ENCODE peak calls at places on chromosomes 7 and 10, in nine cellular contexts. One of them, this sample, is unnamed. For H3K4me1, the result is how much of the 10 kb centered on the place peaks cover.

GRCh38 chr7:107622937-107623336 is 37.7 kb upstream of the SLC26A4 start:
- DNase-seq in heart left ventricle: no peak
- DNase-seq in Panc1: no peak
- DNase-seq in body of pancreas: no peak
- DNase-seq in GM23338: no peak
- DNase-seq in suprapubic skin: no peak
- DNase-seq in mammary epithelial cell: no peak
- DNase-seq in tibial artery: no peak
- DNase-seq in breast epithelium: no peak
- DNase-seq in this sample: no peak

GRCh38 chr10:50991496-50992355 is 82.6 kb upstream of the PRKG1 start:
- DNase-seq in heart left ventricle: peak
- DNase-seq in Panc1: no peak
- DNase-seq in body of pancreas: peak
- DNase-seq in GM23338: peak
- DNase-seq in suprapubic skin: peak
- DNase-seq in mammary epithelial cell: no peak
- DNase-seq in tibial artery: peak
- DNase-seq in breast epithelium: peak
- DNase-seq in this sample: no peak

GRCh38 chr7:22723642-22724041 is 3.4 kb upstream of the IL6 start:
- DNase-seq in heart left ventricle: peak
- DNase-seq in Panc1: no peak
- DNase-seq in body of pancreas: peak
- DNase-seq in GM23338: no peak
- DNase-seq in suprapubic skin: no peak
- DNase-seq in mammary epithelial cell: no peak
- DNase-seq in tibial artery: peak
- DNase-seq in breast epithelium: no peak
- DNase-seq in this sample: no peak

GRCh38 chr7:41098402-41098801 is 604.5 kb downstream of the INHBA start:
- DNase-seq in heart left ventricle: no peak
- DNase-seq in Panc1: no peak
- DNase-seq in body of pancreas: no peak
- DNase-seq in GM23338: no peak
- DNase-seq in suprapubic skin: no peak
- DNase-seq in mammary epithelial cell: no peak
- DNase-seq in tibial artery: no peak
- DNase-seq in breast epithelium: no peak
- DNase-seq in this sample: no peak

GRCh38 chr10:15227611-15228372 is 59.3 kb upstream of the NMT2 start:
- DNase-seq in heart left ventricle: no peak
- DNase-seq in Panc1: no peak
- DNase-seq in body of pancreas: peak
- DNase-seq in GM23338: no peak
- DNase-seq in suprapubic skin: no peak
- DNase-seq in mammary epithelial cell: no peak
- DNase-seq in tibial artery: no peak
- DNase-seq in breast epithelium: no peak
- DNase-seq in this sample: no peak

GRCh38 chr10:18214692-18215563 is 74.7 kb downstream of the CACNB2 start:
- DNase-seq in heart left ventricle: no peak
- DNase-seq in Panc1: peak
- DNase-seq in body of pancreas: peak
- DNase-seq in GM23338: peak
- DNase-seq in suprapubic skin: no peak
- DNase-seq in mammary epithelial cell: peak
- DNase-seq in tibial artery: peak
- DNase-seq in breast epithelium: no peak
- DNase-seq in this sample: no peak

GRCh38 chr10:32210306-32211045 is 136.5 kb downstream of the EPC1 start:
- DNase-seq in heart left ventricle: no peak
- DNase-seq in Panc1: no peak
- DNase-seq in body of pancreas: peak
- DNase-seq in GM23338: peak
- DNase-seq in suprapubic skin: no peak
- DNase-seq in mammary epithelial cell: peak
- DNase-seq in tibial artery: no peak
- DNase-seq in breast epithelium: no peak
- DNase-seq in this sample: no peak

GRCh38 chr10:120684211-120684610 is 167.0 kb upstream of the WDR11 start:
- DNase-seq in heart left ventricle: no peak
- DNase-seq in Panc1: no peak
- DNase-seq in body of pancreas: no peak
- DNase-seq in GM23338: no peak
- DNase-seq in suprapubic skin: no peak
- DNase-seq in mammary epithelial cell: no peak
- DNase-seq in tibial artery: no peak
- DNase-seq in breast epithelium: no peak
- DNase-seq in this sample: no peak

GRCh38 chr10:43230909-43231522 is 35.8 kb downstream of the RASGEF1A start:
- DNase-seq in heart left ventricle: no peak
- DNase-seq in Panc1: no peak
- DNase-seq in body of pancreas: no peak
- DNase-seq in GM23338: no peak
- DNase-seq in suprapubic skin: peak
- DNase-seq in mammary epithelial cell: no peak
- DNase-seq in tibial artery: peak
- DNase-seq in breast epithelium: no peak
- DNase-seq in this sample: no peak

GRCh38 chr7:107473975-107474598 is 4.2 kb downstream of the GPR22 start:
- DNase-seq in heart left ventricle: no peak
- DNase-seq in Panc1: no peak
- DNase-seq in body of pancreas: no peak
- DNase-seq in GM23338: no peak
- DNase-seq in suprapubic skin: no peak
- DNase-seq in mammary epithelial cell: no peak
- DNase-seq in tibial artery: no peak
- DNase-seq in breast epithelium: no peak
- DNase-seq in this sample: no peak

GRCh38 chr10:126935263-126935946 is 30.2 kb downstream of the DOCK1 start:
- DNase-seq in heart left ventricle: no peak
- DNase-seq in Panc1: no peak
- DNase-seq in body of pancreas: no peak
- DNase-seq in GM23338: no peak
- DNase-seq in suprapubic skin: no peak
- DNase-seq in mammary epithelial cell: peak
- DNase-seq in tibial artery: no peak
- DNase-seq in breast epithelium: peak
- DNase-seq in this sample: no peak

GRCh38 chr10:75245354-75246001 is 9.7 kb upstream of the COMTD1 start:
- DNase-seq in heart left ventricle: no peak
- DNase-seq in Panc1: no peak
- DNase-seq in body of pancreas: no peak
- DNase-seq in GM23338: no peak
- DNase-seq in suprapubic skin: no peak
- DNase-seq in mammary epithelial cell: no peak
- DNase-seq in tibial artery: no peak
- DNase-seq in breast epithelium: no peak
- DNase-seq in this sample: no peak

GRCh38 chr10:118042827-118043242 is 3.9 kb downstream of the RAB11FIP2 start:
- DNase-seq in heart left ventricle: no peak
- DNase-seq in Panc1: no peak
- DNase-seq in body of pancreas: peak
- DNase-seq in GM23338: no peak
- DNase-seq in suprapubic skin: no peak
- DNase-seq in mammary epithelial cell: no peak
- DNase-seq in tibial artery: no peak
- DNase-seq in breast epithelium: no peak
- DNase-seq in this sample: no peak

GRCh38 chr10:83978681-83979383 is 160.5 kb upstream of the GHITM start:
- DNase-seq in heart left ventricle: no peak
- DNase-seq in Panc1: no peak
- DNase-seq in body of pancreas: no peak
- DNase-seq in GM23338: no peak
- DNase-seq in suprapubic skin: no peak
- DNase-seq in mammary epithelial cell: no peak
- DNase-seq in tibial artery: no peak
- DNase-seq in breast epithelium: no peak
- DNase-seq in this sample: no peak

GRCh38 chr7:2243483-2243840 is 1.4 kb downstream of the NUDT1 start:
- DNase-seq in heart left ventricle: no peak
- DNase-seq in Panc1: no peak
- DNase-seq in body of pancreas: no peak
- DNase-seq in GM23338: no peak
- DNase-seq in suprapubic skin: no peak
- DNase-seq in mammary epithelial cell: no peak
- DNase-seq in tibial artery: no peak
- DNase-seq in breast epithelium: no peak
- DNase-seq in this sample: no peak

GRCh38 chr7:2244404-2244803 is 2.4 kb downstream of the NUDT1 start:
- DNase-seq in heart left ventricle: no peak
- DNase-seq in Panc1: no peak
- DNase-seq in body of pancreas: no peak
- DNase-seq in GM23338: no peak
- DNase-seq in suprapubic skin: no peak
- DNase-seq in mammary epithelial cell: no peak
- DNase-seq in tibial artery: no peak
- DNase-seq in breast epithelium: no peak
- DNase-seq in this sample: no peak

GRCh38 chr7:2245883-2246679 is 4.1 kb downstream of the NUDT1 start:
- DNase-seq in heart left ventricle: no peak
- DNase-seq in Panc1: no peak
- DNase-seq in body of pancreas: peak
- DNase-seq in GM23338: no peak
- DNase-seq in suprapubic skin: no peak
- DNase-seq in mammary epithelial cell: no peak
- DNase-seq in tibial artery: peak
- DNase-seq in breast epithelium: no peak
- DNase-seq in this sample: no peak

GRCh38 chr7:2241580-2242540 is at the start of the genes MRM2 and NUDT1:
- DNase-seq in heart left ventricle: peak
- DNase-seq in Panc1: no peak
- DNase-seq in body of pancreas: peak
- DNase-seq in GM23338: peak
- DNase-seq in suprapubic skin: peak
- DNase-seq in mammary epithelial cell: peak
- DNase-seq in tibial artery: peak
- DNase-seq in breast epithelium: peak
- DNase-seq in this sample: peak

GRCh38 chr7:2242541-2243482 is 786 bp downstream of the NUDT1 start:
- DNase-seq in heart left ventricle: no peak
- DNase-seq in Panc1: no peak
- DNase-seq in body of pancreas: no peak
- DNase-seq in GM23338: peak
- DNase-seq in suprapubic skin: no peak
- DNase-seq in mammary epithelial cell: peak
- DNase-seq in tibial artery: no peak
- DNase-seq in breast epithelium: no peak
- DNase-seq in this sample: no peak
- H3K4me1 ChIP-seq in heart left ventricle: under half
- H3K4me1 ChIP-seq in Panc1: under half
- H3K4me1 ChIP-seq in body of pancreas: under half
- H3K4me1 ChIP-seq in GM23338: under half
- H3K4me1 ChIP-seq in suprapubic skin: under half
- H3K4me1 ChIP-seq in mammary epithelial cell: under half
- H3K4me1 ChIP-seq in tibial artery: under half
- H3K4me1 ChIP-seq in breast epithelium: under half
- H3K4me1 ChIP-seq in this sample: under half

GRCh38 chr7:3064077-3064476 is 20.4 kb upstream of the CARD11 start:
- DNase-seq in heart left ventricle: no peak
- DNase-seq in Panc1: no peak
- DNase-seq in body of pancreas: no peak
- DNase-seq in GM23338: no peak
- DNase-seq in suprapubic skin: no peak
- DNase-seq in mammary epithelial cell: no peak
- DNase-seq in tibial artery: no peak
- DNase-seq in breast epithelium: no peak
- DNase-seq in this sample: no peak

GRCh38 chr7:3067193-3067592 is 23.5 kb upstream of the CARD11 start:
- DNase-seq in heart left ventricle: no peak
- DNase-seq in Panc1: no peak
- DNase-seq in body of pancreas: no peak
- DNase-seq in GM23338: no peak
- DNase-seq in suprapubic skin: no peak
- DNase-seq in mammary epithelial cell: no peak
- DNase-seq in tibial artery: no peak
- DNase-seq in breast epithelium: no peak
- DNase-seq in this sample: no peak

GRCh38 chr7:3066506-3066905 is 22.8 kb upstream of the CARD11 start:
- DNase-seq in heart left ventricle: no peak
- DNase-seq in Panc1: no peak
- DNase-seq in body of pancreas: no peak
- DNase-seq in GM23338: no peak
- DNase-seq in suprapubic skin: no peak
- DNase-seq in mammary epithelial cell: no peak
- DNase-seq in tibial artery: no peak
- DNase-seq in breast epithelium: no peak
- DNase-seq in this sample: no peak

GRCh38 chr7:3067606-3068005 is 23.9 kb upstream of the CARD11 start:
- DNase-seq in heart left ventricle: no peak
- DNase-seq in Panc1: no peak
- DNase-seq in body of pancreas: no peak
- DNase-seq in GM23338: no peak
- DNase-seq in suprapubic skin: no peak
- DNase-seq in mammary epithelial cell: no peak
- DNase-seq in tibial artery: no peak
- DNase-seq in breast epithelium: no peak
- DNase-seq in this sample: no peak

GRCh38 chr7:3065724-3066143 is 22.1 kb upstream of the CARD11 start:
- DNase-seq in heart left ventricle: no peak
- DNase-seq in Panc1: peak
- DNase-seq in body of pancreas: peak
- DNase-seq in GM23338: peak
- DNase-seq in suprapubic skin: no peak
- DNase-seq in mammary epithelial cell: no peak
- DNase-seq in tibial artery: no peak
- DNase-seq in breast epithelium: no peak
- DNase-seq in this sample: no peak
- H3K4me3 ChIP-seq in heart left ventricle: no peak
- H3K4me3 ChIP-seq in Panc1: no peak
- H3K4me3 ChIP-seq in body of pancreas: no peak
- H3K4me3 ChIP-seq in GM23338: no peak
- H3K4me3 ChIP-seq in suprapubic skin: no peak
- H3K4me3 ChIP-seq in mammary epithelial cell: no peak
- H3K4me3 ChIP-seq in tibial artery: no peak
- H3K4me3 ChIP-seq in breast epithelium: no peak
- H3K4me3 ChIP-seq in this sample: no peak

GRCh38 chr7:151032936-151033863 is 5.0 kb downstream of the ABCB8 start:
- DNase-seq in heart left ventricle: no peak
- DNase-seq in Panc1: no peak
- DNase-seq in body of pancreas: no peak
- DNase-seq in GM23338: peak
- DNase-seq in suprapubic skin: no peak
- DNase-seq in mammary epithelial cell: no peak
- DNase-seq in tibial artery: no peak
- DNase-seq in breast epithelium: no peak
- DNase-seq in this sample: no peak
- TF ChIP-seq CTCF in heart left ventricle: no peak
- TF ChIP-seq CTCF in Panc1: no peak
- TF ChIP-seq CTCF in body of pancreas: no peak
- TF ChIP-seq CTCF in GM23338: peak
- TF ChIP-seq CTCF in suprapubic skin: no peak
- TF ChIP-seq CTCF in mammary epithelial cell: no peak
- TF ChIP-seq CTCF in tibial artery: no peak
- TF ChIP-seq CTCF in breast epithelium: no peak
- TF ChIP-seq CTCF in this sample: no peak

DNA sequence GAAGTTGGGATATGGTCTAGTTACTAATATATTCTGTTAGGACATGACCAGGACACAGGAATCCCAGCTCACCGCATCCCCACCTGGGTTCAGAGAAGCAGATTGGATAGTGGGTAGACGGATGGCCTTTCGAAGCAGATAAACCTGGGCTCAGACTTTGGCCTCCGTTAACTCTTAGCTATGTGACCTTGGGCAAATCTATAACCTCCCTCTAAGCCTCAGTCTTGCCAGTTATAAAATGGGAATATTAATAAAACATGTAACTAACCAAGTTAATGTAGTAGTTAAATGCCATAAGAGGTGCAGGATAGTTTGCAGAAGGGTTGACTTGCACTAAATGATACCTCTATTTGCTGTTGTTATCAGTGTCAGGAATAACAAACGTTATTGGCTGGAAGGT is 127.6 kb upstream of the JCAD start:
- DNase-seq in heart left ventricle: no peak
- DNase-seq in Panc1: no peak
- DNase-seq in body of pancreas: no peak
- DNase-seq in GM23338: no peak
- DNase-seq in suprapubic skin: no peak
- DNase-seq in mammary epithelial cell: no peak
- DNase-seq in tibial artery: no peak
- DNase-seq in breast epithelium: no peak
- DNase-seq in this sample: no peak
- H3K4me1 ChIP-seq in heart left ventricle: under half
- H3K4me1 ChIP-seq in Panc1: under half
- H3K4me1 ChIP-seq in body of pancreas: under half
- H3K4me1 ChIP-seq in GM23338: under half
- H3K4me1 ChIP-seq in suprapubic skin: under half
- H3K4me1 ChIP-seq in mammary epithelial cell: under half
- H3K4me1 ChIP-seq in tibial artery: half or more
- H3K4me1 ChIP-seq in breast epithelium: under half
- H3K4me1 ChIP-seq in this sample: under half

This sample was measured in RWPE2.